ENCODE peak calls at places on chromosomes 11 and 22, in nine cellular contexts. B is fibroblast of villous mesenchyme, M is HFFc6, X is epithelial cell of esophagus, I is progenitor cell of endocrine pancreas, C is GM12878, U is body of pancreas, L is mucosa of descending colon, G is transverse colon. W is an unnamed sample.

GRCh38 chr11:67269401-67270255 is 3.4 kb downstream of the GRK2 start:
- DNase-seq in B (no peak), M (no peak), X (no peak), I (no peak), C (no peak), U (no peak), L (peak), G (peak), W (no peak)

GRCh38 chr11:34501962-34502361 is 11.6 kb downstream of the ELF5 start:
- DNase-seq in B (no peak), M (no peak), X (no peak), I (no peak), C (no peak), U (peak), L (no peak), G (no peak), W (no peak)

GRCh38 chr11:115912484-115912945 is 408.3 kb upstream of the CADM1 start:
- DNase-seq in B (no peak), M (no peak), X (no peak), I (no peak), C (no peak), U (peak), L (no peak), G (no peak), W (no peak)

GRCh38 chr11:66418168-66418985 is 2.5 kb upstream of the NPAS4 start:
- DNase-seq in B (peak), M (peak), X (peak), I (peak), C (peak), U (peak), L (peak), G (peak), W (peak)

GRCh38 chr11:3200388-3201111 is 18.1 kb downstream of the MRGPRG start:
- DNase-seq in B (no peak), M (no peak), X (no peak), I (no peak), C (no peak), U (no peak), L (no peak), G (peak), W (no peak)

GRCh38 chr11:9567401-9567800 is 6.1 kb upstream of the WEE1 start:
- DNase-seq in B (no peak), M (no peak), X (no peak), I (no peak), C (no peak), U (no peak), L (no peak), G (no peak), W (no peak)

GRCh38 chr11:131064373-131064991 is 148.2 kb upstream of the SNX19 start:
- DNase-seq in B (peak), M (peak), X (peak), I (peak), C (peak), U (peak), L (peak), G (peak), W (peak)

GRCh38 chr11:16191212-16191851 is 165.0 kb downstream of the SOX6 start:
- DNase-seq in B (no peak), M (no peak), X (peak), I (no peak), C (no peak), U (no peak), L (no peak), G (peak), W (no peak)

GRCh38 chr11:79052539-79052938 is 388.3 kb downstream of the TENM4 start:
- DNase-seq in B (no peak), M (no peak), X (peak), I (no peak), C (no peak), U (peak), L (no peak), G (no peak), W (no peak)

GRCh38 chr11:13215157-13215556 is 62.4 kb upstream of the BMAL1 start:
- DNase-seq in B (peak), M (peak), X (peak), I (no peak), C (no peak), U (no peak), L (no peak), G (no peak), W (no peak)

GRCh38 chr22:40436460-40437431 is 66.4 kb downstream of the SGSM3 start:
- DNase-seq in B (peak), M (peak), X (peak), I (no peak), C (peak), U (peak), L (no peak), G (peak), W (peak)

GRCh38 chr11:6602096-6602940 is 1.1 kb downstream of the RRP8 start:
- DNase-seq in B (no peak), M (no peak), X (no peak), I (no peak), C (no peak), U (no peak), L (no peak), G (no peak), W (no peak)

GRCh38 chr11:69640995-69641581 is at the start of gene CCND1:
- DNase-seq in B (peak), M (peak), X (peak), I (peak), C (no peak), U (peak), L (peak), G (peak), W (peak)

GRCh38 chr11:46306296-46306853 is 28.9 kb downstream of the CREB3L1 start:
- DNase-seq in B (peak), M (peak), X (no peak), I (no peak), C (no peak), U (no peak), L (no peak), G (no peak), W (no peak)

GRCh38 chr22:40714514-40714966 is 35.3 kb downstream of the MCHR1 start:
- DNase-seq in B (no peak), M (no peak), X (peak), I (no peak), C (no peak), U (no peak), L (no peak), G (no peak), W (peak)

GRCh38 chr22:38554281-38554680 is 15.7 kb downstream of the DMC1 start:
- DNase-seq in B (peak), M (peak), X (no peak), I (no peak), C (no peak), U (no peak), L (no peak), G (no peak), W (no peak)

GRCh38 chr11:44015624-44016007 is 32.2 kb upstream of the ACCSL start:
- DNase-seq in B (no peak), M (no peak), X (no peak), I (no peak), C (no peak), U (no peak), L (no peak), G (no peak), W (no peak)

GRCh38 chr11:69115586-69116560 is 39.9 kb upstream of the SMIM38 start:
- DNase-seq in B (no peak), M (no peak), X (no peak), I (no peak), C (no peak), U (peak), L (peak), G (peak), W (peak)

GRCh38 chr11:62390237-62390636 is 28.6 kb upstream of the SCGB1A1 start:
- DNase-seq in B (no peak), M (no peak), X (no peak), I (no peak), C (no peak), U (no peak), L (no peak), G (no peak), W (no peak)

GRCh38 chr11:11942668-11943067 is 65.8 kb downstream of the DKK3 start:
- DNase-seq in B (no peak), M (no peak), X (no peak), I (no peak), C (no peak), U (no peak), L (no peak), G (no peak), W (no peak)

GRCh38 chr11:11931461-11932055 is 76.9 kb downstream of the DKK3 start:
- DNase-seq in B (peak), M (peak), X (peak), I (no peak), C (no peak), U (peak), L (no peak), G (no peak), W (peak)

GRCh38 chr11:11940551-11940950 is 67.9 kb downstream of the DKK3 start:
- DNase-seq in B (no peak), M (no peak), X (no peak), I (no peak), C (no peak), U (no peak), L (no peak), G (no peak), W (no peak)

GRCh38 chr11:11937957-11938356 is 70.5 kb downstream of the DKK3 start:
- DNase-seq in B (peak), M (peak), X (peak), I (no peak), C (no peak), U (no peak), L (no peak), G (no peak), W (no peak)

DNA sequence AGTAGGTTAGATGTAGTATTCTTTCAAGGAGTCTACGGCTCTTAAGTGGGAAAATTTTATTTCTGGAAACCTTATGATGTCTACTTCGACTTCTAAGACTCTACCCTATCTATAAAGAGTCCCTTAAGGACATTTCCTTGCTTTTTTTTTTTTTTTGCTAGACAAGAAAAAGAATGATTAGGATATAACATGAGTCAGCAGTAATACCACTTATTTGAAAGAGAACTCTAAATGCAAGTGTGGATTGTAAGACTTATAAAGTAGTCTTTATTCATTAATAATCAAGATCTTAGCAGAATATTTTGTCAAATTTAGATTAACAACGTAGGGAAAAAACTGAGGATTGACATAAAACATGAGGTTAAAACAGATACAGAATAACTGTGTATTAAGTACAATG is 71.0 kb downstream of the DKK3 start:
- DNase-seq in B (no peak), M (no peak), X (no peak), I (no peak), C (no peak), U (no peak), L (no peak), G (no peak), W (no peak)
- TF ChIP-seq CTCF in B (no peak), M (no peak), X (no peak), I (no peak), C (no peak), U (no peak), L (no peak), G (no peak), W (no peak)

DNA sequence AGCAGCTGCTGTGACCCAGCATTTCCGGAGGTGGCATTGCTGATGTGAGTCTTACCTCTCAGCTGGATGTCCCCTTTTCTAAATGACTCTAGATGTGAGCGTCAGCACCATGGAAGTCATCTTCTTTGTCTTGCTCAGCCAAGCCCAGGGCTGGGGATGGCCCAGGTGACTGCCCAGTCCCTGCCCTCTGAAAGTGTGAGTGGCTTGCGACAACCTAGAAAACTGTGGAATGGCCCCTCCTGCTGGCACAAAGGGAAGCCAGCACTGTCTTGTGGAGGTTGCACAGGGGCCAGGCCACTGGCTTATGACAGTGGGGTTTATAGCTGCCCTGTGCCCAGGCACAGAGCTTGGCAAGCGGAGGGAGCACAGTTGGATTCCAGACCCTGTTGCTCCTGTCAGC is 6.2 kb downstream of the TUB start:
- DNase-seq in B (no peak), M (no peak), X (peak), I (no peak), C (no peak), U (no peak), L (no peak), G (no peak), W (no peak)
- TF ChIP-seq CTCF in B (peak), M (peak), X (peak), I (peak), C (peak), U (no peak), L (no peak), G (no peak), W (no peak)

DNA sequence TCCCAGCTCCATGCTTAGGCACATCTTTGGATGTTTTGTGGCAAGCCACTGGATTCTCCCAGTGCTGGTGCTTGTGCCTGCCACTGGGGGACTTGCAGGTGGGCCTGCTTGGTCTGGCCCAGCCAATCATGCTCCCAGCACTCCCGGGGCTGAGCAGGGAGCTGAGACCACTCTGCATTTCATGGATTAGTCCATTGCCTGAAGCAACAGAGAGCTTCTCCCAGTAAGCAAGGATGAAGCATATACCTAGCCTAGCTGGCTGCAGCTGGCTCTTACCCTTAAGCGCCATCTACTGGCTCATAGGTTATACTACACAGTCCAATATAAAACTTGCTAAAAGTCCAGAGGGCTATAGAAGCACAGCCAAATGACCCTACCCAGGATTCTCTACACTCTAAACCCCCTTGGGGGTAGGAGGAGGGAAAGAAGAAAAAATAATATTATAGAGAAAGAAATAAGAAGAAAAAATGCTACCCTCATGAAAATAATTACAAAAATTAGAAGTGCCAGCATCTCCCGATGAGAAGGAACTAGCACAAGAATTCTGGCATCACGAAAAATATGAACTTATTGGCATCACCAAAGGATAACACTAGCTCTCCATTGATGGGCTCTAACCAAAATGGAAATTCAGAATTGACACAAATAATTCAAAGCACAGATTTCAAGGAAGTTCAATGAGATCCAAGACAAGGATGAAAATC is 275.3 kb downstream of the C11orf87 start:
- DNase-seq in B (peak), M (peak), X (peak), I (no peak), C (no peak), U (peak), L (no peak), G (no peak), W (no peak)
- TF ChIP-seq CTCF in B (peak), M (peak), X (peak), I (peak), C (peak), U (peak), L (peak), G (peak), W (peak)

GRCh38 chr11:75433443-75433842 is 440 bp upstream of the KLHL35 start:
- DNase-seq in B (no peak), M (no peak), X (no peak), I (no peak), C (no peak), U (no peak), L (no peak), G (no peak), W (no peak)

GRCh38 chr11:75432911-75433321 is at the start of gene KLHL35:
- DNase-seq in B (no peak), M (no peak), X (no peak), I (no peak), C (no peak), U (no peak), L (no peak), G (no peak), W (no peak)

GRCh38 chr11:75429902-75430691 is 2.9 kb downstream of the KLHL35 start:
- DNase-seq in B (peak), M (no peak), X (peak), I (peak), C (no peak), U (peak), L (peak), G (peak), W (peak)

GRCh38 chr11:75430692-75431532 is 2.1 kb downstream of the KLHL35 start:
- DNase-seq in B (no peak), M (no peak), X (no peak), I (no peak), C (no peak), U (no peak), L (no peak), G (no peak), W (no peak)

DNA sequence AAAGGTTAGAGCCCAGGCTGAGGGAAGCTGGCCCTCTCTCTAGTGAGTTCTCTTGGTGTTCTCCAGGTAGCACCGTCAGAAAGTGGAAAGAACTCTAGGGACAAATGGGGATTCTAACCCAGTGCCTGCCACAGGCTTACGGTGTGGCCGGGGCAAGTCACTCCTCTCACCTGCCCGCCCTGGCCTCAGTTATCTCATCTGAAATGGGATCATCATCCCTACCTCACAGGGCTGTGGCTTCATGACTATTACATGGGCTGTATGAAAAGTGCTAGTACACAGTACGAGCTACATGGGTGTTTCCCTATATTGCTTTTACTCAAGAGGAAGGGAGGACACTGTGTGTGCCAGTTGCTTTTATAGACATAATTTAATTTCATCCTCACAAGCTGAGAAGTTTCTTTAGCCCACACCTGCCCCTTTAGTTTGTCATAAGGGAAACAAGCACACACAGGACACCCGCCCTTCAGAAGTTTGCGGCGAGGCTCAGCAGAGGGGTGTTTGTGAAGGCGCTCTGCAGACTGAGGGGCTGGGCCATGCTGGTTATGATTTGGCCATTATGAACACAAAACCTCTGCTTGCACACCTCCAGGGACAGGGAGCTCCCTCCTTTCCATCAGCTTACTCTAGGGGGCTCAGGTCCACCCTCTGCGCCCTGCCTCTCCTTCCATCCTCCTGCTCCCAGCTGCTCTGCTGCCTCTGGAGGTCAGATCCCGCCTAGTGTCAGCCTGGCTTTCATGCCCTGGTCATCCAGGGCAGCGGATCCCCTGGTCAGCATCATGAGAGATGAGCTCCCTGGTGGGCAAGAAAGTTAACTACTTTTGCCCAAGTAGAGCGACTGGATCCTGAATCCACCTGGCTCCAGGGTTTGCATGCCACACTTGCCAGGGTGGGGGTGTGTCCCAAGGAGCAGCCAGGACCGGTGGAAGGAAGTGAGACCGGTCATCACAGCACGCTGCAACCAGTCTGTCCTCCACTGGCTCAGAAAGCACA is 1.2 kb downstream of the KLHL35 start:
- DNase-seq in B (no peak), M (no peak), X (peak), I (no peak), C (no peak), U (peak), L (peak), G (no peak), W (no peak)
- TF ChIP-seq CTCF in B (no peak), M (peak), X (no peak), I (no peak), C (no peak), U (no peak), L (no peak), G (no peak), W (no peak)

GRCh38 chr11:23112987-23113886 is 253.0 kb upstream of the CCDC179 start:
- DNase-seq in B (peak), M (peak), X (peak), I (no peak), C (no peak), U (peak), L (peak), G (peak), W (peak)
- TF ChIP-seq CTCF in B (peak), M (peak), X (peak), I (peak), C (peak), U (peak), L (no peak), G (peak), W (peak)

DNA sequence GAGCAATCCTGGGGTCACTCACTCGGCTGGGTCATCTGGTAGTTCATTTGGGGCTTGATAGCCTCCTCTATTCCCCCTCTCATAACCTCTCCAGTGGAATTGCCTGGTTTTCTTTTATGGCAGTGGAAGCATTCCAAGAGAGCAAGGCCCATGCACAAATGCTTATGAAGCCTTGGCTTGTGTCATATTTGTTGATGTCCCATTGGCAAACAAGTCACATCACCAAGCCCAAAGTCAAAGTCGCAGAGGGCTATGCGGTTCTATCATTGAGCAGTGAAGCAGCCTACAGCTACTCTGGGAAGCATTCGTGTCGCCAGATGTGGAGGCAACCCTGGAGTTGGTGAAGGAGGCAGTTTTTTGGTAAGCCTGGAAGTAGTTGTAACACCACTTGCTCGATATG is 12.3 kb downstream of the KCTD14 start:
- DNase-seq in B (no peak), M (no peak), X (no peak), I (no peak), C (no peak), U (no peak), L (no peak), G (no peak), W (no peak)
- TF ChIP-seq CTCF in B (no peak), M (no peak), X (no peak), I (no peak), C (no peak), U (no peak), L (no peak), G (no peak), W (no peak)

GRCh38 chr11:76836613-76837291 is 24.0 kb upstream of the ACER3 start:
- DNase-seq in B (no peak), M (no peak), X (no peak), I (no peak), C (no peak), U (no peak), L (peak), G (peak), W (no peak)
- TF ChIP-seq CTCF in B (no peak), M (peak), X (peak), I (no peak), C (no peak), U (no peak), L (no peak), G (no peak), W (no peak)

GRCh38 chr11:24619900-24620299 is 123.0 kb downstream of the LUZP2 start:
- DNase-seq in B (no peak), M (no peak), X (no peak), I (no peak), C (no peak), U (no peak), L (no peak), G (no peak), W (no peak)

GRCh38 chr11:24622262-24622661 is 125.4 kb downstream of the LUZP2 start:
- DNase-seq in B (no peak), M (no peak), X (no peak), I (no peak), C (no peak), U (no peak), L (no peak), G (no peak), W (no peak)

GRCh38 chr11:24623121-24623520 is 126.3 kb downstream of the LUZP2 start:
- DNase-seq in B (peak), M (no peak), X (no peak), I (no peak), C (no peak), U (no peak), L (no peak), G (no peak), W (no peak)

GRCh38 chr11:24617856-24618255 is 121.0 kb downstream of the LUZP2 start:
- DNase-seq in B (no peak), M (no peak), X (peak), I (no peak), C (no peak), U (no peak), L (no peak), G (no peak), W (no peak)
- TF ChIP-seq CTCF in B (no peak), M (no peak), X (peak), I (no peak), C (no peak), U (no peak), L (no peak), G (no peak), W (no peak)

W was measured in Calu3.